ENCODE peak calls at places on chromosomes 12 and 14, in ten cellular contexts. One of them, this sample, is unnamed.

GRCh38 chr14:46487582-46488350 is 163.8 kb downstream of the RPL10L start:
- DNase-seq in endothelial cell: no peak
- DNase-seq in fibroblast of the aortic adventitia: no peak
- DNase-seq in Calu3: no peak
- DNase-seq in omental fat pad: no peak
- DNase-seq in stimulated activated CD8-positive, alpha-beta memory T cell treated with anti-CD3 and anti-CD28 coated beads, Interleukin-15, amount 100 ng/mL, for 24 hours: no peak
- DNase-seq in GM23338: peak; percentile 1
- DNase-seq in nucleus accumbens: no peak
- DNase-seq in central memory CD8-positive, alpha-beta T cell: no peak
- DNase-seq in neural progenitor cell: no peak
- DNase-seq in this sample: no peak

GRCh38 chr12:124100572-124101178 is 127.7 kb downstream of the ZNF664 start:
- DNase-seq in endothelial cell: no peak
- DNase-seq in fibroblast of the aortic adventitia: no peak
- DNase-seq in Calu3: no peak
- DNase-seq in omental fat pad: no peak
- DNase-seq in stimulated activated CD8-positive, alpha-beta memory T cell treated with anti-CD3 and anti-CD28 coated beads, Interleukin-15, amount 100 ng/mL, for 24 hours: no peak
- DNase-seq in GM23338: no peak
- DNase-seq in nucleus accumbens: no peak
- DNase-seq in central memory CD8-positive, alpha-beta T cell: no peak
- DNase-seq in neural progenitor cell: no peak
- DNase-seq in this sample: no peak

GRCh38 chr12:22312336-22312735 is 22.2 kb downstream of the ST8SIA1 start:
- DNase-seq in endothelial cell: no peak
- DNase-seq in fibroblast of the aortic adventitia: peak; percentile 45
- DNase-seq in Calu3: peak; percentile 37
- DNase-seq in omental fat pad: no peak
- DNase-seq in stimulated activated CD8-positive, alpha-beta memory T cell treated with anti-CD3 and anti-CD28 coated beads, Interleukin-15, amount 100 ng/mL, for 24 hours: no peak
- DNase-seq in GM23338: no peak
- DNase-seq in nucleus accumbens: peak; percentile 78
- DNase-seq in central memory CD8-positive, alpha-beta T cell: no peak
- DNase-seq in neural progenitor cell: peak; percentile 6
- DNase-seq in this sample: peak; percentile 30

GRCh38 chr12:49507139-49507538 is 31.7 kb upstream of the KCNH3 start:
- DNase-seq in endothelial cell: no peak
- DNase-seq in fibroblast of the aortic adventitia: peak; percentile 95
- DNase-seq in Calu3: peak; percentile 45
- DNase-seq in omental fat pad: no peak
- DNase-seq in stimulated activated CD8-positive, alpha-beta memory T cell treated with anti-CD3 and anti-CD28 coated beads, Interleukin-15, amount 100 ng/mL, for 24 hours: no peak
- DNase-seq in GM23338: no peak
- DNase-seq in nucleus accumbens: no peak
- DNase-seq in central memory CD8-positive, alpha-beta T cell: no peak
- DNase-seq in neural progenitor cell: no peak
- DNase-seq in this sample: no peak

GRCh38 chr12:72570601-72571000 is 298.4 kb downstream of the TRHDE start:
- DNase-seq in endothelial cell: peak; percentile 52
- DNase-seq in fibroblast of the aortic adventitia: no peak
- DNase-seq in Calu3: no peak
- DNase-seq in omental fat pad: no peak
- DNase-seq in stimulated activated CD8-positive, alpha-beta memory T cell treated with anti-CD3 and anti-CD28 coated beads, Interleukin-15, amount 100 ng/mL, for 24 hours: no peak
- DNase-seq in GM23338: peak; percentile 81
- DNase-seq in nucleus accumbens: no peak
- DNase-seq in central memory CD8-positive, alpha-beta T cell: no peak
- DNase-seq in neural progenitor cell: peak; percentile 74
- DNase-seq in this sample: no peak

GRCh38 chr12:48773686-48774085 is 15.2 kb downstream of the ADCY6 start:
- DNase-seq in endothelial cell: no peak
- DNase-seq in fibroblast of the aortic adventitia: no peak
- DNase-seq in Calu3: no peak
- DNase-seq in omental fat pad: no peak
- DNase-seq in stimulated activated CD8-positive, alpha-beta memory T cell treated with anti-CD3 and anti-CD28 coated beads, Interleukin-15, amount 100 ng/mL, for 24 hours: no peak
- DNase-seq in GM23338: no peak
- DNase-seq in nucleus accumbens: no peak
- DNase-seq in central memory CD8-positive, alpha-beta T cell: no peak
- DNase-seq in neural progenitor cell: no peak
- DNase-seq in this sample: no peak

GRCh38 chr14:23610090-23610814 is 25.9 kb upstream of the DHRS2 start:
- DNase-seq in endothelial cell: no peak
- DNase-seq in fibroblast of the aortic adventitia: no peak
- DNase-seq in Calu3: no peak
- DNase-seq in omental fat pad: no peak
- DNase-seq in stimulated activated CD8-positive, alpha-beta memory T cell treated with anti-CD3 and anti-CD28 coated beads, Interleukin-15, amount 100 ng/mL, for 24 hours: no peak
- DNase-seq in GM23338: no peak
- DNase-seq in nucleus accumbens: no peak
- DNase-seq in central memory CD8-positive, alpha-beta T cell: no peak
- DNase-seq in neural progenitor cell: no peak
- DNase-seq in this sample: no peak

GRCh38 chr14:79598339-79598738 is 613.0 kb downstream of the DIO2 start:
- DNase-seq in endothelial cell: no peak
- DNase-seq in fibroblast of the aortic adventitia: peak; percentile 65
- DNase-seq in Calu3: no peak
- DNase-seq in omental fat pad: no peak
- DNase-seq in stimulated activated CD8-positive, alpha-beta memory T cell treated with anti-CD3 and anti-CD28 coated beads, Interleukin-15, amount 100 ng/mL, for 24 hours: no peak
- DNase-seq in GM23338: no peak
- DNase-seq in nucleus accumbens: no peak
- DNase-seq in central memory CD8-positive, alpha-beta T cell: no peak
- DNase-seq in neural progenitor cell: no peak
- DNase-seq in this sample: no peak

GRCh38 chr12:13347241-13348043 is 150.9 kb downstream of the EMP1 start:
- DNase-seq in endothelial cell: no peak
- DNase-seq in fibroblast of the aortic adventitia: peak; percentile 73
- DNase-seq in Calu3: peak; percentile 46
- DNase-seq in omental fat pad: peak; percentile 29
- DNase-seq in stimulated activated CD8-positive, alpha-beta memory T cell treated with anti-CD3 and anti-CD28 coated beads, Interleukin-15, amount 100 ng/mL, for 24 hours: peak; percentile 6
- DNase-seq in GM23338: no peak
- DNase-seq in nucleus accumbens: peak; percentile 71
- DNase-seq in central memory CD8-positive, alpha-beta T cell: no peak
- DNase-seq in neural progenitor cell: no peak
- DNase-seq in this sample: no peak

GRCh38 chr12:12704593-12705230 is 8.7 kb upstream of the GPR19 start:
- DNase-seq in endothelial cell: peak; percentile 38
- DNase-seq in fibroblast of the aortic adventitia: peak; percentile 97
- DNase-seq in Calu3: peak; percentile 60
- DNase-seq in omental fat pad: no peak
- DNase-seq in stimulated activated CD8-positive, alpha-beta memory T cell treated with anti-CD3 and anti-CD28 coated beads, Interleukin-15, amount 100 ng/mL, for 24 hours: no peak
- DNase-seq in GM23338: peak; percentile 96
- DNase-seq in nucleus accumbens: peak; percentile 77
- DNase-seq in central memory CD8-positive, alpha-beta T cell: no peak
- DNase-seq in neural progenitor cell: peak; percentile 94
- DNase-seq in this sample: peak; percentile 92

GRCh38 chr14:94136575-94137331 is 7.3 kb upstream of the IFI27L2 start:
- DNase-seq in endothelial cell: peak; percentile 88
- DNase-seq in fibroblast of the aortic adventitia: peak; percentile 88
- DNase-seq in Calu3: peak; percentile 86
- DNase-seq in omental fat pad: peak; percentile 99
- DNase-seq in stimulated activated CD8-positive, alpha-beta memory T cell treated with anti-CD3 and anti-CD28 coated beads, Interleukin-15, amount 100 ng/mL, for 24 hours: peak; percentile 73
- DNase-seq in GM23338: peak; percentile 94
- DNase-seq in nucleus accumbens: peak; percentile 94
- DNase-seq in central memory CD8-positive, alpha-beta T cell: peak; percentile 75
- DNase-seq in neural progenitor cell: peak; percentile 89
- DNase-seq in this sample: peak; percentile 83

GRCh38 chr12:138898-139534 is 72.4 kb downstream of the IQSEC3 start:
- DNase-seq in endothelial cell: no peak
- DNase-seq in fibroblast of the aortic adventitia: peak; percentile 4
- DNase-seq in Calu3: no peak
- DNase-seq in omental fat pad: no peak
- DNase-seq in stimulated activated CD8-positive, alpha-beta memory T cell treated with anti-CD3 and anti-CD28 coated beads, Interleukin-15, amount 100 ng/mL, for 24 hours: no peak
- DNase-seq in GM23338: peak; percentile 62
- DNase-seq in nucleus accumbens: peak; percentile 27
- DNase-seq in central memory CD8-positive, alpha-beta T cell: no peak
- DNase-seq in neural progenitor cell: peak; percentile 46
- DNase-seq in this sample: no peak

GRCh38 chr14:72513994-72514659 is 379.8 kb downstream of the DPF3 start:
- DNase-seq in endothelial cell: no peak
- DNase-seq in fibroblast of the aortic adventitia: peak; percentile 76
- DNase-seq in Calu3: peak; percentile 28
- DNase-seq in omental fat pad: no peak
- DNase-seq in stimulated activated CD8-positive, alpha-beta memory T cell treated with anti-CD3 and anti-CD28 coated beads, Interleukin-15, amount 100 ng/mL, for 24 hours: no peak
- DNase-seq in GM23338: peak; percentile 77
- DNase-seq in nucleus accumbens: peak; percentile 7
- DNase-seq in central memory CD8-positive, alpha-beta T cell: no peak
- DNase-seq in neural progenitor cell: peak; percentile 64
- DNase-seq in this sample: peak; percentile 70

GRCh38 chr12:9883175-9883574 is 1.9 kb downstream of the KLRF2 start:
- DNase-seq in endothelial cell: no peak
- DNase-seq in fibroblast of the aortic adventitia: peak; percentile 1
- DNase-seq in Calu3: no peak
- DNase-seq in omental fat pad: no peak
- DNase-seq in stimulated activated CD8-positive, alpha-beta memory T cell treated with anti-CD3 and anti-CD28 coated beads, Interleukin-15, amount 100 ng/mL, for 24 hours: no peak
- DNase-seq in GM23338: no peak
- DNase-seq in nucleus accumbens: no peak
- DNase-seq in central memory CD8-positive, alpha-beta T cell: no peak
- DNase-seq in neural progenitor cell: no peak
- DNase-seq in this sample: no peak

GRCh38 chr12:31122481-31122880 is 48.8 kb downstream of the DDX11 start:
- DNase-seq in endothelial cell: no peak
- DNase-seq in fibroblast of the aortic adventitia: no peak
- DNase-seq in Calu3: no peak
- DNase-seq in omental fat pad: no peak
- DNase-seq in stimulated activated CD8-positive, alpha-beta memory T cell treated with anti-CD3 and anti-CD28 coated beads, Interleukin-15, amount 100 ng/mL, for 24 hours: no peak
- DNase-seq in GM23338: no peak
- DNase-seq in nucleus accumbens: no peak
- DNase-seq in central memory CD8-positive, alpha-beta T cell: no peak
- DNase-seq in neural progenitor cell: no peak
- DNase-seq in this sample: no peak

GRCh38 chr12:40655451-40655850 is 36.8 kb upstream of the CNTN1 start:
- DNase-seq in endothelial cell: no peak
- DNase-seq in fibroblast of the aortic adventitia: no peak
- DNase-seq in Calu3: no peak
- DNase-seq in omental fat pad: no peak
- DNase-seq in stimulated activated CD8-positive, alpha-beta memory T cell treated with anti-CD3 and anti-CD28 coated beads, Interleukin-15, amount 100 ng/mL, for 24 hours: no peak
- DNase-seq in GM23338: no peak
- DNase-seq in nucleus accumbens: no peak
- DNase-seq in central memory CD8-positive, alpha-beta T cell: no peak
- DNase-seq in neural progenitor cell: no peak
- DNase-seq in this sample: peak; percentile 51

This sample was measured in cerebellum.